ENCODE peak calls at places on chromosomes 5 and 9, in eight cellular contexts. O is GM04503; W is GM23248; A is stimulated activated naive CD8-positive, alpha-beta T cell treated with anti-CD3 and anti-CD28 coated beads, Interleukin-15, Interleukin-2, amounts not matched to agents 100 U/mL and 50 U/mL, for 24 hours; H is dermis blood vessel endothelial cell; L is retina; E is CD8-positive, alpha-beta memory T cell; B is astrocyte of the spinal cord. X is an unnamed sample.

GRCh38 chr5:134136771-134137170 is 22.3 kb downstream of the TCF7 start:
- DNase-seq in H (no peak), O (no peak), B (no peak), L (no peak), A (no peak), E (no peak), W (no peak), X (no peak)

GRCh38 chr5:120655828-120656435 is 191.8 kb downstream of the PRR16 start:
- DNase-seq in E (no peak), W (peak), H (peak), B (peak), A (peak), O (no peak), L (peak), X (no peak)

GRCh38 chr9:37999501-38000189 is 69.4 kb downstream of the SHB start:
- DNase-seq in L (peak), A (no peak), W (peak), E (no peak), B (no peak), H (no peak), O (no peak), X (no peak)

GRCh38 chr5:94374336-94374735 is 244.1 kb downstream of the KIAA0825 start:
- DNase-seq in W (no peak), O (no peak), E (no peak), B (no peak), A (no peak), L (no peak), H (no peak), X (no peak)

GRCh38 chr5:45694255-45694834 is 1.8 kb downstream of the HCN1 start:
- DNase-seq in E (no peak), L (peak), A (no peak), O (no peak), B (peak), W (peak), H (peak), X (no peak)

GRCh38 chr5:92944903-92945629 is 636.0 kb downstream of the NR2F1-AS1 start:
- DNase-seq in E (no peak), O (peak), B (peak), W (peak), A (no peak), H (peak), L (no peak), X (no peak)

GRCh38 chr5:69454460-69455249 is 37.9 kb upstream of the OCLN start:
- DNase-seq in L (no peak), E (no peak), H (no peak), B (no peak), A (no peak), O (no peak), W (no peak), X (no peak)

GRCh38 chr5:159673538-159673937 is 242.7 kb upstream of the ADRA1B start:
- DNase-seq in B (no peak), W (no peak), A (no peak), E (no peak), H (no peak), O (no peak), L (no peak), X (no peak)

GRCh38 chr9:93899609-93900435 is 55.3 kb downstream of the BARX1 start:
- DNase-seq in E (no peak), A (no peak), H (no peak), L (no peak), O (no peak), W (no peak), B (no peak), X (no peak)

GRCh38 chr5:35860686-35861085 is 4.0 kb downstream of the IL7R start:
- DNase-seq in B (no peak), E (no peak), O (peak), A (no peak), W (peak), H (no peak), L (no peak), X (no peak)

GRCh38 chr9:131254107-131254491 is 22.2 kb downstream of the FAM78A start:
- DNase-seq in L (no peak), E (no peak), B (no peak), O (no peak), H (no peak), W (no peak), A (no peak), X (no peak)

GRCh38 chr5:958701-959571 is 49.7 kb upstream of the NKD2 start:
- DNase-seq in W (peak), E (no peak), L (peak), O (peak), H (peak), B (peak), A (no peak), X (no peak)

X was measured in CD4-positive, alpha-beta memory T cell.